ENCODE peak calls at places on chromosomes 7 and 10, in seven cellular contexts. One of them, this sample, is unnamed.
A peak's percentile ranks its signal among the peaks of the same experiment; 100 is the strongest.

GRCh38 chr7:23938937-23939552 is 229.0 kb downstream of the STK31 start:
- DNase-seq in tibial nerve: no peak
- DNase-seq in effector CD4-positive, alpha-beta T cell: no peak
- DNase-seq in brain microvascular endothelial cell: peak; percentile 27
- DNase-seq in stimulated activated naive B cell treated with anti-CD40 and anti-IgM and Interleukin-4, amounts not matched to agents 10 μg/mL and 1 μg/mL and 100 μg/mL, for 72 hours: peak; percentile 6
- DNase-seq in amniotic stem cell: no peak
- DNase-seq in IMR-90: peak; percentile 11
- DNase-seq in this sample: peak; percentile 1

GRCh38 chr10:61439058-61439607 is 14.0 kb downstream of the TMEM26 start:
- DNase-seq in stimulated activated naive B cell treated with anti-CD40 and anti-IgM and Interleukin-4, amounts not matched to agents 10 μg/mL and 1 μg/mL and 100 μg/mL, for 72 hours: no peak
- DNase-seq in tibial nerve: no peak
- DNase-seq in IMR-90: no peak
- DNase-seq in brain microvascular endothelial cell: no peak
- DNase-seq in amniotic stem cell: no peak
- DNase-seq in effector CD4-positive, alpha-beta T cell: no peak
- DNase-seq in this sample: no peak

GRCh38 chr10:34732926-34733325 is 82.2 kb downstream of the PARD3 start:
- DNase-seq in IMR-90: peak; percentile 64
- DNase-seq in tibial nerve: no peak
- DNase-seq in brain microvascular endothelial cell: no peak
- DNase-seq in stimulated activated naive B cell treated with anti-CD40 and anti-IgM and Interleukin-4, amounts not matched to agents 10 μg/mL and 1 μg/mL and 100 μg/mL, for 72 hours: no peak
- DNase-seq in effector CD4-positive, alpha-beta T cell: no peak
- DNase-seq in amniotic stem cell: no peak
- DNase-seq in this sample: peak; percentile 70

GRCh38 chr7:22589641-22590141 is 89.7 kb upstream of the STEAP1B start:
- DNase-seq in amniotic stem cell: no peak
- DNase-seq in effector CD4-positive, alpha-beta T cell: no peak
- DNase-seq in IMR-90: peak; percentile 81
- DNase-seq in brain microvascular endothelial cell: peak; percentile 73
- DNase-seq in tibial nerve: peak; percentile 61
- DNase-seq in stimulated activated naive B cell treated with anti-CD40 and anti-IgM and Interleukin-4, amounts not matched to agents 10 μg/mL and 1 μg/mL and 100 μg/mL, for 72 hours: no peak
- DNase-seq in this sample: peak; percentile 78

GRCh38 chr10:85864173-85864549 is 502.4 kb downstream of the GRID1 start:
- DNase-seq in amniotic stem cell: no peak
- DNase-seq in stimulated activated naive B cell treated with anti-CD40 and anti-IgM and Interleukin-4, amounts not matched to agents 10 μg/mL and 1 μg/mL and 100 μg/mL, for 72 hours: no peak
- DNase-seq in IMR-90: no peak
- DNase-seq in tibial nerve: peak; percentile 12
- DNase-seq in brain microvascular endothelial cell: no peak
- DNase-seq in effector CD4-positive, alpha-beta T cell: no peak
- DNase-seq in this sample: peak; percentile 24

GRCh38 chr10:59337254-59337653 is 25.1 kb downstream of the FAM13C start:
- DNase-seq in effector CD4-positive, alpha-beta T cell: no peak
- DNase-seq in IMR-90: peak; percentile 64
- DNase-seq in stimulated activated naive B cell treated with anti-CD40 and anti-IgM and Interleukin-4, amounts not matched to agents 10 μg/mL and 1 μg/mL and 100 μg/mL, for 72 hours: no peak
- DNase-seq in tibial nerve: no peak
- DNase-seq in amniotic stem cell: no peak
- DNase-seq in brain microvascular endothelial cell: peak; percentile 31
- DNase-seq in this sample: peak; percentile 79

GRCh38 chr10:69884686-69885085 is 83.0 kb downstream of the COL13A1 start:
- DNase-seq in stimulated activated naive B cell treated with anti-CD40 and anti-IgM and Interleukin-4, amounts not matched to agents 10 μg/mL and 1 μg/mL and 100 μg/mL, for 72 hours: no peak
- DNase-seq in effector CD4-positive, alpha-beta T cell: no peak
- DNase-seq in brain microvascular endothelial cell: no peak
- DNase-seq in amniotic stem cell: no peak
- DNase-seq in IMR-90: no peak
- DNase-seq in tibial nerve: no peak
- DNase-seq in this sample: no peak

GRCh38 chr10:87605656-87606308 is 53.9 kb upstream of the PAPSS2 start:
- DNase-seq in effector CD4-positive, alpha-beta T cell: no peak
- DNase-seq in brain microvascular endothelial cell: no peak
- DNase-seq in tibial nerve: no peak
- DNase-seq in stimulated activated naive B cell treated with anti-CD40 and anti-IgM and Interleukin-4, amounts not matched to agents 10 μg/mL and 1 μg/mL and 100 μg/mL, for 72 hours: no peak
- DNase-seq in IMR-90: no peak
- DNase-seq in amniotic stem cell: no peak
- DNase-seq in this sample: no peak

GRCh38 chr10:105986896-105987638 is 1177.4 kb downstream of the SORCS1 start:
- DNase-seq in IMR-90: no peak
- DNase-seq in stimulated activated naive B cell treated with anti-CD40 and anti-IgM and Interleukin-4, amounts not matched to agents 10 μg/mL and 1 μg/mL and 100 μg/mL, for 72 hours: no peak
- DNase-seq in amniotic stem cell: no peak
- DNase-seq in brain microvascular endothelial cell: no peak
- DNase-seq in effector CD4-positive, alpha-beta T cell: no peak
- DNase-seq in tibial nerve: no peak
- DNase-seq in this sample: no peak

GRCh38 chr10:61376377-61376776 is 76.8 kb downstream of the TMEM26 start:
- DNase-seq in IMR-90: no peak
- DNase-seq in brain microvascular endothelial cell: no peak
- DNase-seq in tibial nerve: no peak
- DNase-seq in amniotic stem cell: no peak
- DNase-seq in stimulated activated naive B cell treated with anti-CD40 and anti-IgM and Interleukin-4, amounts not matched to agents 10 μg/mL and 1 μg/mL and 100 μg/mL, for 72 hours: no peak
- DNase-seq in effector CD4-positive, alpha-beta T cell: no peak
- DNase-seq in this sample: no peak

GRCh38 chr10:96664563-96664962 is 55.8 kb downstream of the PIK3AP1 start:
- DNase-seq in IMR-90: no peak
- DNase-seq in tibial nerve: no peak
- DNase-seq in effector CD4-positive, alpha-beta T cell: no peak
- DNase-seq in stimulated activated naive B cell treated with anti-CD40 and anti-IgM and Interleukin-4, amounts not matched to agents 10 μg/mL and 1 μg/mL and 100 μg/mL, for 72 hours: no peak
- DNase-seq in brain microvascular endothelial cell: no peak
- DNase-seq in amniotic stem cell: no peak
- DNase-seq in this sample: no peak

GRCh38 chr7:112800486-112800885 is 10.3 kb upstream of the TMEM168 start:
- DNase-seq in IMR-90: no peak
- DNase-seq in amniotic stem cell: no peak
- DNase-seq in brain microvascular endothelial cell: no peak
- DNase-seq in stimulated activated naive B cell treated with anti-CD40 and anti-IgM and Interleukin-4, amounts not matched to agents 10 μg/mL and 1 μg/mL and 100 μg/mL, for 72 hours: no peak
- DNase-seq in effector CD4-positive, alpha-beta T cell: no peak
- DNase-seq in tibial nerve: no peak
- DNase-seq in this sample: no peak

GRCh38 chr7:98251251-98251843 is 685 bp downstream of the TECPR1 start:
- DNase-seq in amniotic stem cell: no peak
- DNase-seq in stimulated activated naive B cell treated with anti-CD40 and anti-IgM and Interleukin-4, amounts not matched to agents 10 μg/mL and 1 μg/mL and 100 μg/mL, for 72 hours: no peak
- DNase-seq in effector CD4-positive, alpha-beta T cell: peak; percentile 28
- DNase-seq in brain microvascular endothelial cell: peak; percentile 31
- DNase-seq in IMR-90: no peak
- DNase-seq in tibial nerve: peak; percentile 7
- DNase-seq in this sample: peak; percentile 30

GRCh38 chr7:151272410-151272809 is 23.9 kb upstream of the SMARCD3 start:
- DNase-seq in stimulated activated naive B cell treated with anti-CD40 and anti-IgM and Interleukin-4, amounts not matched to agents 10 μg/mL and 1 μg/mL and 100 μg/mL, for 72 hours: no peak
- DNase-seq in effector CD4-positive, alpha-beta T cell: no peak
- DNase-seq in IMR-90: no peak
- DNase-seq in tibial nerve: no peak
- DNase-seq in brain microvascular endothelial cell: no peak
- DNase-seq in amniotic stem cell: no peak
- DNase-seq in this sample: peak; percentile 37

GRCh38 chr7:117074378-117074777 is 121.1 kb downstream of the ST7 start:
- DNase-seq in brain microvascular endothelial cell: no peak
- DNase-seq in effector CD4-positive, alpha-beta T cell: no peak
- DNase-seq in amniotic stem cell: no peak
- DNase-seq in stimulated activated naive B cell treated with anti-CD40 and anti-IgM and Interleukin-4, amounts not matched to agents 10 μg/mL and 1 μg/mL and 100 μg/mL, for 72 hours: no peak
- DNase-seq in IMR-90: no peak
- DNase-seq in tibial nerve: no peak
- DNase-seq in this sample: no peak

GRCh38 chr7:98394377-98394836 is 6.5 kb downstream of the BAIAP2L1 start:
- DNase-seq in IMR-90: peak; percentile 90
- DNase-seq in amniotic stem cell: peak; percentile 22
- DNase-seq in effector CD4-positive, alpha-beta T cell: no peak
- DNase-seq in tibial nerve: no peak
- DNase-seq in stimulated activated naive B cell treated with anti-CD40 and anti-IgM and Interleukin-4, amounts not matched to agents 10 μg/mL and 1 μg/mL and 100 μg/mL, for 72 hours: no peak
- DNase-seq in brain microvascular endothelial cell: peak; percentile 81
- DNase-seq in this sample: peak; percentile 69

GRCh38 chr7:31493714-31494181 is 20.1 kb upstream of the ITPRID1 start:
- DNase-seq in IMR-90: no peak
- DNase-seq in effector CD4-positive, alpha-beta T cell: no peak
- DNase-seq in tibial nerve: no peak
- DNase-seq in amniotic stem cell: no peak
- DNase-seq in stimulated activated naive B cell treated with anti-CD40 and anti-IgM and Interleukin-4, amounts not matched to agents 10 μg/mL and 1 μg/mL and 100 μg/mL, for 72 hours: no peak
- DNase-seq in brain microvascular endothelial cell: no peak
- DNase-seq in this sample: no peak

GRCh38 chr10:132467464-132468149 is 70.0 kb upstream of the INPP5A start:
- DNase-seq in IMR-90: no peak
- DNase-seq in stimulated activated naive B cell treated with anti-CD40 and anti-IgM and Interleukin-4, amounts not matched to agents 10 μg/mL and 1 μg/mL and 100 μg/mL, for 72 hours: no peak
- DNase-seq in brain microvascular endothelial cell: no peak
- DNase-seq in effector CD4-positive, alpha-beta T cell: no peak
- DNase-seq in tibial nerve: no peak
- DNase-seq in amniotic stem cell: no peak
- DNase-seq in this sample: no peak

GRCh38 chr7:2253021-2253420 is 11.0 kb downstream of the NUDT1 start:
- DNase-seq in tibial nerve: no peak
- DNase-seq in brain microvascular endothelial cell: no peak
- DNase-seq in amniotic stem cell: no peak
- DNase-seq in IMR-90: no peak
- DNase-seq in effector CD4-positive, alpha-beta T cell: no peak
- DNase-seq in stimulated activated naive B cell treated with anti-CD40 and anti-IgM and Interleukin-4, amounts not matched to agents 10 μg/mL and 1 μg/mL and 100 μg/mL, for 72 hours: no peak
- DNase-seq in this sample: no peak

GRCh38 chr10:8424555-8425201 is 370.2 kb downstream of the GATA3 start:
- DNase-seq in amniotic stem cell: no peak
- DNase-seq in effector CD4-positive, alpha-beta T cell: no peak
- DNase-seq in tibial nerve: no peak
- DNase-seq in stimulated activated naive B cell treated with anti-CD40 and anti-IgM and Interleukin-4, amounts not matched to agents 10 μg/mL and 1 μg/mL and 100 μg/mL, for 72 hours: no peak
- DNase-seq in IMR-90: no peak
- DNase-seq in brain microvascular endothelial cell: no peak
- DNase-seq in this sample: no peak

GRCh38 chr10:3525832-3526449 is 259.1 kb downstream of the KLF6 start:
- DNase-seq in stimulated activated naive B cell treated with anti-CD40 and anti-IgM and Interleukin-4, amounts not matched to agents 10 μg/mL and 1 μg/mL and 100 μg/mL, for 72 hours: no peak
- DNase-seq in brain microvascular endothelial cell: peak; percentile 97
- DNase-seq in IMR-90: peak; percentile 99
- DNase-seq in amniotic stem cell: peak; percentile 94
- DNase-seq in tibial nerve: peak; percentile 51
- DNase-seq in effector CD4-positive, alpha-beta T cell: no peak
- DNase-seq in this sample: peak; percentile 100

GRCh38 chr7:45890902-45891461 is 2.7 kb downstream of the IGFBP1 start:
- DNase-seq in effector CD4-positive, alpha-beta T cell: no peak
- DNase-seq in stimulated activated naive B cell treated with anti-CD40 and anti-IgM and Interleukin-4, amounts not matched to agents 10 μg/mL and 1 μg/mL and 100 μg/mL, for 72 hours: no peak
- DNase-seq in brain microvascular endothelial cell: no peak
- DNase-seq in amniotic stem cell: no peak
- DNase-seq in IMR-90: peak; percentile 53
- DNase-seq in tibial nerve: peak; percentile 35
- DNase-seq in this sample: peak; percentile 57

GRCh38 chr7:128814496-128814895 is 15.7 kb upstream of the FLNC start:
- DNase-seq in amniotic stem cell: no peak
- DNase-seq in stimulated activated naive B cell treated with anti-CD40 and anti-IgM and Interleukin-4, amounts not matched to agents 10 μg/mL and 1 μg/mL and 100 μg/mL, for 72 hours: no peak
- DNase-seq in effector CD4-positive, alpha-beta T cell: no peak
- DNase-seq in tibial nerve: no peak
- DNase-seq in IMR-90: no peak
- DNase-seq in brain microvascular endothelial cell: no peak
- DNase-seq in this sample: no peak